ENCODE peak calls at places on chromosomes 7 and 10, in four cellular contexts. V is H9, O is upper lobe of left lung, E is RWPE1. N is an unnamed sample.

GRCh38 chr7:55483061-55483460 is 89.2 kb downstream of the VOPP1 start:
- DNase-seq in O (no peak), V (peak), E (no peak), N (no peak)

GRCh38 chr10:81081887-81082620 is 544.4 kb downstream of the SH2D4B start:
- DNase-seq in O (no peak), E (no peak), V (peak), N (no peak)

GRCh38 chr7:111650456-111650999 is 88.2 kb upstream of the IMMP2L start:
- DNase-seq in V (no peak), E (peak), O (no peak), N (peak)

GRCh38 chr10:79145174-79145483 is 76.4 kb downstream of the ZMIZ1 start:
- DNase-seq in O (no peak), V (no peak), E (no peak), N (no peak)

GRCh38 chr7:13848576-13849527 is 140.6 kb downstream of the ETV1 start:
- DNase-seq in E (no peak), V (no peak), O (no peak), N (no peak)

GRCh38 chr7:107396081-107396480 is 73.8 kb upstream of the GPR22 start:
- DNase-seq in O (no peak), V (no peak), E (no peak), N (no peak)

GRCh38 chr7:102288285-102288930 is 1.7 kb downstream of the SH2B2 start:
- DNase-seq in O (no peak), V (no peak), E (no peak), N (no peak)

GRCh38 chr7:149529136-149529718 is 31.6 kb upstream of the ZNF746 start:
- DNase-seq in O (no peak), V (no peak), E (no peak), N (no peak)

GRCh38 chr7:69599879-69600764 is 1.8 kb downstream of the AUTS2 start:
- DNase-seq in E (no peak), O (no peak), V (no peak), N (no peak)

GRCh38 chr10:130555411-130555750 is 419.2 kb downstream of the GLRX3 start:
- DNase-seq in O (no peak), E (no peak), V (peak), N (no peak)

GRCh38 chr7:7989133-7989984 is 20.8 kb downstream of the GLCCI1 start:
- DNase-seq in E (no peak), O (no peak), V (no peak), N (no peak)

GRCh38 chr7:484365-485101 is 35.1 kb downstream of the PDGFA start:
- DNase-seq in V (no peak), E (no peak), O (no peak), N (no peak)

GRCh38 chr7:99036531-99037175 is 107.3 kb downstream of the SMURF1 start:
- DNase-seq in O (no peak), E (no peak), V (peak), N (no peak)

GRCh38 chr10:92204238-92204637 is 86.6 kb downstream of the CPEB3 start:
- DNase-seq in O (no peak), V (no peak), E (no peak), N (no peak)

GRCh38 chr7:130560972-130561371 is 69.1 kb downstream of the MEST start:
- DNase-seq in V (no peak), O (no peak), E (peak), N (peak)

GRCh38 chr10:77391605-77392235 is 245.9 kb downstream of the KCNMA1 start:
- DNase-seq in E (peak), V (peak), O (no peak), N (peak)

GRCh38 chr10:112589081-112589480 is 142.1 kb downstream of the VTI1A start:
- DNase-seq in O (no peak), E (no peak), V (no peak), N (no peak)

GRCh38 chr10:15436696-15437095 is 65.6 kb upstream of the FAM171A1 start:
- DNase-seq in O (no peak), E (peak), V (no peak), N (no peak)

GRCh38 chr7:29289156-29290021 is 94.8 kb downstream of the CHN2 start:
- DNase-seq in O (no peak), E (no peak), V (no peak), N (no peak)

GRCh38 chr10:70379581-70380176 is 2.7 kb downstream of the LRRC20 start:
- DNase-seq in O (no peak), V (peak), E (no peak), N (no peak)

GRCh38 chr7:333399-333776 is 43.4 kb downstream of the FOXL3 start:
- DNase-seq in V (no peak), E (peak), O (no peak), N (peak)

GRCh38 chr7:37481722-37482288 is 33.1 kb upstream of the ELMO1 start:
- DNase-seq in V (no peak), E (no peak), O (no peak), N (no peak)

GRCh38 chr7:42274052-42274451 is 37.0 kb upstream of the GLI3 start:
- DNase-seq in O (no peak), E (peak), V (no peak), N (no peak)

GRCh38 chr7:16433568-16434122 is 12.3 kb upstream of the CRPPA start:
- DNase-seq in V (no peak), E (no peak), O (no peak), N (no peak)

GRCh38 chr7:13778967-13779366 is 210.5 kb downstream of the ETV1 start:
- DNase-seq in O (no peak), V (no peak), E (peak), N (peak)

GRCh38 chr7:136877509-136877908 is 9.1 kb downstream of the CHRM2 start:
- DNase-seq in E (no peak), V (no peak), O (no peak), N (no peak)

GRCh38 chr7:136877990-136878389 is 9.5 kb downstream of the CHRM2 start:
- DNase-seq in E (no peak), O (no peak), V (no peak), N (no peak)

GRCh38 chr7:136870799-136871487 is 2.5 kb downstream of the CHRM2 start:
- DNase-seq in V (peak), E (no peak), O (peak), N (no peak)

GRCh38 chr7:136869991-136870798 is 1.7 kb downstream of the CHRM2 start:
- DNase-seq in E (no peak), O (peak), V (peak), N (no peak)

GRCh38 chr7:136874393-136875032 is 6.1 kb downstream of the CHRM2 start:
- DNase-seq in E (no peak), V (no peak), O (no peak), N (no peak)
- TF ChIP-seq CTCF in E (peak), V (peak), O (no peak), N (no peak)

GRCh38 chr10:103847909-103848468 is 7.4 kb downstream of the SH3PXD2A start:
- DNase-seq in E (no peak), V (peak), O (no peak), N (no peak)
- TF ChIP-seq CTCF in E (no peak), V (peak), O (peak), N (no peak)

GRCh38 chr10:124249812-124250432 is 156.5 kb upstream of the CHST15 start:
- DNase-seq in V (peak), O (no peak), E (no peak), N (no peak)
- TF ChIP-seq CTCF in V (peak), O (no peak), E (no peak), N (no peak)

DNA sequence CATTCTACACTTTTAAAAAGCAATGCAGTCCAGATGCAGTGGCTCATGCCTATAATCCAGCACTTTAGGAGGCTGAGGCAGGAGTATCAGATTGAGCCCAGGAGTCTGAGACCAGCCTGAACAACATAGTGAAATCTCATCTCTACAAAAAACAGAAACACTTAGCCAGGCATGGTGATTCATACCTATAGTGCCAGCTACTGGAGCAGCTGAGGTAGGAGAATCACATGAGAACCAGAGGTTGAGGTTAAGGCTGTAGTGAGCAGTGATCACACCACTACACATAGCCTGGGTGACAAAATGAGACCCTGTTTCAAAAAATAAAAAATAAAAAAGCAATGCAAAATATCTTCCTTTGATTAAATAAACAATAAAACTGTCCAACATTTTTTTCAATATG is 205.2 kb downstream of the GRM8 start:
- DNase-seq in O (no peak), E (no peak), V (no peak), N (peak)
- TF ChIP-seq CTCF in O (no peak), E (no peak), V (no peak), N (no peak)

DNA sequence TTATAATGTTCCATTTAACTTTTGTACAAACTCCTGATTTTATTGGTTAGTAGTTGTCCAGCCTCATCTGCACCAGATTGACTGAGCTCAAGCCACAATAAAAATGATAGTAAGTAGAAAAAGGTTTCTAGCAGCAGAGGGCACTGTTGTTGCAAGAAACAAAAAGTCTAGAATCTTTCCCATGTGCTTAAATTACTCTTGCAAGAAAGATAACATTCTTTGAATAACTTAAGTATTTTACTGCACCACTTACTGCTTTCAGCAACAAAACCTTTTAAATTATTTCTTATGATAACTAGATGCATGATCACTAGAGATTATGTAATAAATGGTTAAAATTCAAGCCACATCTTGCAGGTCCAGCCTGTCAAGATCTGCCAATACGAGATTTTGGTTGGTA is 27.0 kb downstream of the LMOD2 start:
- DNase-seq in V (no peak), O (no peak), E (peak), N (peak)
- TF ChIP-seq CTCF in V (peak), O (peak), E (peak), N (peak)

GRCh38 chr10:51430506-51430905 is 268.9 kb downstream of the CSTF2T start:
- DNase-seq in V (no peak), O (no peak), E (no peak), N (no peak)

GRCh38 chr10:51425431-51425830 is 274.0 kb downstream of the CSTF2T start:
- DNase-seq in V (no peak), E (no peak), O (no peak), N (no peak)

GRCh38 chr10:51422311-51423120 is 276.9 kb downstream of the CSTF2T start:
- DNase-seq in E (peak), O (no peak), V (peak), N (peak)

GRCh38 chr10:51423121-51423452 is 276.3 kb downstream of the CSTF2T start:
- DNase-seq in O (no peak), E (no peak), V (no peak), N (no peak)

DNA sequence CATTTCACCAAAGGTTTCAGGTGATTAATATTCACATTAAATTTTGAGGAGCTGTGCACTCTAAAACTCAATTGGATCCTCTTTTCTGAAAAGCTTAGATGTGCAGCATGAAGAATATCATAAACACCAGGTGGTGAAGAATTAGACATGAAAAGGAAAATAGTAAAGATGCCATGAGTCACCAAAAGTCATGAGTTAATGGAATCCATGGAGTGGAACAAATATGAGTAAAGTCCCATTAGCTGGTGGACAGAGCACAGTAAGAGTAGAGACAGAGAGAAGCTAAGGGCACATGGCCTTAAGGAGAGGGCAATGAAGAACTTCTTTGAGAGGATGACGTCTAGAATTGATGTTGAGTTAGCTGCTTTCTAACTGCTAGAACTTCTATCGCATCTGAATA is 271.6 kb downstream of the CSTF2T start:
- DNase-seq in O (no peak), E (no peak), V (no peak), N (no peak)
- TF ChIP-seq CTCF in O (no peak), E (no peak), V (no peak), N (no peak)

GRCh38 chr10:65555192-65555591 is 1370.6 kb upstream of the LRRTM3 start:
- DNase-seq in V (peak), O (no peak), E (no peak), N (no peak)
- TF ChIP-seq CTCF in V (peak), O (no peak), E (no peak), N (no peak)

GRCh38 chr7:115707236-115707635 is 323.3 kb downstream of the TFEC start:
- DNase-seq in V (peak), O (no peak), E (peak), N (peak)
- TF ChIP-seq CTCF in V (peak), O (no peak), E (peak), N (peak)

GRCh38 chr10:49738616-49739360 is 23.3 kb downstream of the OGDHL start:
- DNase-seq in V (peak), O (peak), E (no peak), N (no peak)
- TF ChIP-seq CTCF in V (no peak), O (no peak), E (no peak), N (no peak)

GRCh38 chr10:3925184-3925583 is 140.2 kb upstream of the KLF6 start:
- DNase-seq in E (no peak), V (no peak), O (no peak), N (no peak)

GRCh38 chr10:3926268-3926667 is 141.3 kb upstream of the KLF6 start:
- DNase-seq in O (no peak), V (no peak), E (no peak), N (no peak)

GRCh38 chr10:3926675-3927525 is 141.9 kb upstream of the KLF6 start:
- DNase-seq in V (no peak), O (no peak), E (no peak), N (no peak)

GRCh38 chr10:3928569-3928968 is 143.6 kb upstream of the KLF6 start:
- DNase-seq in E (no peak), O (no peak), V (no peak), N (no peak)

DNA sequence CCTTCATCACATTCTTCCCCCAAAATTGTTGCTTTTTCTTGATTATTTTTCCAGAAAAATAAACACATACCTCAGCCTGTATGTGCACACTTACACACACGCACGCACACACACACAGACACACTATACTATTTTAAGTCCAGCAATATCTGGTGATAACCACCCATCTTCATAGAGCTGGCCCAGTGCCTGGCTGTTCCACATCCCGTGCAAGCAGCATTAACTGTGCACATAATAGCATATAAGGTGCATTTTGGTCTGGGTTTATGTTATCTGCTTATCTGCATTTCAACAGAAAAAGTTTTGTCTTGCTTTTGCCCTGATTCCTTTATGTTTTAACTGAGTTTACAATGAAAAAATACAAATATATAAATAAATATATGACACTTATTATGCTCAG is 143.1 kb upstream of the KLF6 start:
- DNase-seq in O (no peak), V (no peak), E (no peak), N (no peak)
- TF ChIP-seq CTCF in O (no peak), V (no peak), E (no peak), N (no peak)